ENCODE peak calls at places on chromosomes 13 and 19, in seven cellular contexts. V is activated CD4-positive, alpha-beta T cell treated with anti-CD3 and anti-CD28 coated beads, Interleukin-2, amount 10 ng/mL, durations not matched to agents 24 days and 14 days; P is neural crest cell; O is CD4-positive, alpha-beta T cell; I is stimulated activated CD8-positive, alpha-beta memory T cell treated with anti-CD3 and anti-CD28 coated beads, Interleukin-7, amount 100 ng/mL, for 1 hour; C is anterior cingulate cortex; R is activated naive CD8-positive, alpha-beta T cell treated with anti-CD3 and anti-CD28 coated beads, Interleukin-2, amount 50 U/mL, for 16 hours. D is an unnamed sample.

GRCh38 chr19:57903298-57904174 is 12.9 kb downstream of the ZNF417 start:
- DNase-seq in V (no peak), P (no peak), O (no peak), I (no peak), C (no peak), R (no peak), D (peak; percentile 72)

GRCh38 chr19:8034178-8034525 is 18.4 kb upstream of the CCL25 start:
- DNase-seq in V (no peak), P (no peak), O (no peak), I (no peak), C (no peak), R (no peak), D (no peak)

GRCh38 chr19:16266586-16266942 is 58.1 kb upstream of the KLF2 start:
- DNase-seq in V (peak; percentile 85), P (no peak), O (peak; percentile 61), I (no peak), C (no peak), R (no peak), D (no peak)

GRCh38 chr19:15923702-15924101 is 10.6 kb downstream of the CYP4F11 start:
- DNase-seq in V (peak; percentile 37), P (no peak), O (no peak), I (no peak), C (no peak), R (no peak), D (no peak)

GRCh38 chr19:49133621-49134454 is 14.5 kb downstream of the PPFIA3 start:
- DNase-seq in V (peak; percentile 90), P (no peak), O (no peak), I (no peak), C (no peak), R (no peak), D (no peak)

GRCh38 chr19:2815923-2816322 is 3.7 kb upstream of the ZNF554 start:
- DNase-seq in V (no peak), P (no peak), O (no peak), I (no peak), C (no peak), R (no peak), D (no peak)

GRCh38 chr19:33156354-33156753 is 24.4 kb downstream of the WDR88 start:
- DNase-seq in V (no peak), P (no peak), O (no peak), I (no peak), C (no peak), R (no peak), D (no peak)

GRCh38 chr13:64643066-64643465 is 2587.1 kb downstream of the PCDH9 start:
- DNase-seq in V (no peak), P (no peak), O (no peak), I (no peak), C (no peak), R (no peak), D (no peak)

GRCh38 chr19:17872251-17873001 is 681 bp downstream of the SLC5A5 start:
- DNase-seq in V (peak; percentile 88), P (no peak), O (no peak), I (no peak), C (no peak), R (no peak), D (no peak)